ENCODE peak calls at places on chromosomes 3 and 15, in five cellular contexts. One of them, this sample, is unnamed.

GRCh38 chr15:48897144-48897814 is 19.3 kb downstream of the EID1 start:
- DNase-seq in activated CD4-positive, alpha-beta T cell treated with anti-CD3 and anti-CD28 coated beads, Interleukin-2, amount 50 U/mL, for 4 hours: no peak
- DNase-seq in H9: no peak
- DNase-seq in Kasumi-1: no peak
- DNase-seq in stimulated activated effector memory CD8-positive, alpha-beta T cell treated with anti-CD3 and anti-CD28 coated beads, Interleukin-12 subunit alpha, Interleukin-12 subunit beta, amount 100 ng/mL, for 72 hours: no peak
- DNase-seq in this sample: no peak

GRCh38 chr3:98770261-98771039 is 7.3 kb downstream of the ST3GAL6 start:
- DNase-seq in activated CD4-positive, alpha-beta T cell treated with anti-CD3 and anti-CD28 coated beads, Interleukin-2, amount 50 U/mL, for 4 hours: no peak
- DNase-seq in stimulated activated effector memory CD8-positive, alpha-beta T cell treated with anti-CD3 and anti-CD28 coated beads, Interleukin-12 subunit alpha, Interleukin-12 subunit beta, amount 100 ng/mL, for 72 hours: no peak
- DNase-seq in Kasumi-1: no peak
- DNase-seq in H9: no peak
- DNase-seq in this sample: no peak

GRCh38 chr3:55097441-55097840 is 169.6 kb upstream of the LRTM1 start:
- DNase-seq in H9: no peak
- DNase-seq in activated CD4-positive, alpha-beta T cell treated with anti-CD3 and anti-CD28 coated beads, Interleukin-2, amount 50 U/mL, for 4 hours: no peak
- DNase-seq in stimulated activated effector memory CD8-positive, alpha-beta T cell treated with anti-CD3 and anti-CD28 coated beads, Interleukin-12 subunit alpha, Interleukin-12 subunit beta, amount 100 ng/mL, for 72 hours: no peak
- DNase-seq in Kasumi-1: no peak
- DNase-seq in this sample: no peak

GRCh38 chr3:44966795-44967278 is 9.1 kb downstream of the ZDHHC3 start:
- DNase-seq in activated CD4-positive, alpha-beta T cell treated with anti-CD3 and anti-CD28 coated beads, Interleukin-2, amount 50 U/mL, for 4 hours: no peak
- DNase-seq in stimulated activated effector memory CD8-positive, alpha-beta T cell treated with anti-CD3 and anti-CD28 coated beads, Interleukin-12 subunit alpha, Interleukin-12 subunit beta, amount 100 ng/mL, for 72 hours: no peak
- DNase-seq in H9: no peak
- DNase-seq in Kasumi-1: peak; percentile 61
- DNase-seq in this sample: peak; percentile 20

GRCh38 chr3:28916713-28917499 is 364.0 kb upstream of the RBMS3 start:
- DNase-seq in activated CD4-positive, alpha-beta T cell treated with anti-CD3 and anti-CD28 coated beads, Interleukin-2, amount 50 U/mL, for 4 hours: no peak
- DNase-seq in stimulated activated effector memory CD8-positive, alpha-beta T cell treated with anti-CD3 and anti-CD28 coated beads, Interleukin-12 subunit alpha, Interleukin-12 subunit beta, amount 100 ng/mL, for 72 hours: no peak
- DNase-seq in H9: peak; percentile 36
- DNase-seq in Kasumi-1: peak; percentile 27
- DNase-seq in this sample: no peak

GRCh38 chr3:49724586-49724985 is 835 bp upstream of the GMPPB start:
- DNase-seq in stimulated activated effector memory CD8-positive, alpha-beta T cell treated with anti-CD3 and anti-CD28 coated beads, Interleukin-12 subunit alpha, Interleukin-12 subunit beta, amount 100 ng/mL, for 72 hours: no peak
- DNase-seq in H9: peak; percentile 37
- DNase-seq in Kasumi-1: no peak
- DNase-seq in activated CD4-positive, alpha-beta T cell treated with anti-CD3 and anti-CD28 coated beads, Interleukin-2, amount 50 U/mL, for 4 hours: no peak
- DNase-seq in this sample: peak; percentile 35

GRCh38 chr15:63615935-63616334 is 18.7 kb downstream of the FBXL22 start:
- DNase-seq in H9: no peak
- DNase-seq in Kasumi-1: no peak
- DNase-seq in activated CD4-positive, alpha-beta T cell treated with anti-CD3 and anti-CD28 coated beads, Interleukin-2, amount 50 U/mL, for 4 hours: no peak
- DNase-seq in stimulated activated effector memory CD8-positive, alpha-beta T cell treated with anti-CD3 and anti-CD28 coated beads, Interleukin-12 subunit alpha, Interleukin-12 subunit beta, amount 100 ng/mL, for 72 hours: no peak
- DNase-seq in this sample: no peak

GRCh38 chr3:160830792-160831191 is 74.8 kb downstream of the PPM1L start:
- DNase-seq in H9: no peak
- DNase-seq in activated CD4-positive, alpha-beta T cell treated with anti-CD3 and anti-CD28 coated beads, Interleukin-2, amount 50 U/mL, for 4 hours: no peak
- DNase-seq in Kasumi-1: no peak
- DNase-seq in stimulated activated effector memory CD8-positive, alpha-beta T cell treated with anti-CD3 and anti-CD28 coated beads, Interleukin-12 subunit alpha, Interleukin-12 subunit beta, amount 100 ng/mL, for 72 hours: no peak
- DNase-seq in this sample: no peak

GRCh38 chr3:28139967-28140634 is 101.3 kb upstream of the CMC1 start:
- DNase-seq in Kasumi-1: no peak
- DNase-seq in H9: no peak
- DNase-seq in activated CD4-positive, alpha-beta T cell treated with anti-CD3 and anti-CD28 coated beads, Interleukin-2, amount 50 U/mL, for 4 hours: no peak
- DNase-seq in stimulated activated effector memory CD8-positive, alpha-beta T cell treated with anti-CD3 and anti-CD28 coated beads, Interleukin-12 subunit alpha, Interleukin-12 subunit beta, amount 100 ng/mL, for 72 hours: no peak
- DNase-seq in this sample: no peak

GRCh38 chr3:59321881-59322540 is 272.2 kb upstream of the CFAP20DC start:
- DNase-seq in activated CD4-positive, alpha-beta T cell treated with anti-CD3 and anti-CD28 coated beads, Interleukin-2, amount 50 U/mL, for 4 hours: no peak
- DNase-seq in Kasumi-1: no peak
- DNase-seq in stimulated activated effector memory CD8-positive, alpha-beta T cell treated with anti-CD3 and anti-CD28 coated beads, Interleukin-12 subunit alpha, Interleukin-12 subunit beta, amount 100 ng/mL, for 72 hours: no peak
- DNase-seq in H9: no peak
- DNase-seq in this sample: no peak

GRCh38 chr3:69787436-69788168 is 48.3 kb downstream of the MITF start:
- DNase-seq in Kasumi-1: no peak
- DNase-seq in stimulated activated effector memory CD8-positive, alpha-beta T cell treated with anti-CD3 and anti-CD28 coated beads, Interleukin-12 subunit alpha, Interleukin-12 subunit beta, amount 100 ng/mL, for 72 hours: no peak
- DNase-seq in H9: no peak
- DNase-seq in activated CD4-positive, alpha-beta T cell treated with anti-CD3 and anti-CD28 coated beads, Interleukin-2, amount 50 U/mL, for 4 hours: no peak
- DNase-seq in this sample: no peak

GRCh38 chr15:101765772-101766456 is 37.4 kb upstream of the OR4F6 start:
- DNase-seq in activated CD4-positive, alpha-beta T cell treated with anti-CD3 and anti-CD28 coated beads, Interleukin-2, amount 50 U/mL, for 4 hours: no peak
- DNase-seq in Kasumi-1: no peak
- DNase-seq in H9: no peak
- DNase-seq in stimulated activated effector memory CD8-positive, alpha-beta T cell treated with anti-CD3 and anti-CD28 coated beads, Interleukin-12 subunit alpha, Interleukin-12 subunit beta, amount 100 ng/mL, for 72 hours: no peak
- DNase-seq in this sample: no peak